ENCODE peak calls at places on chromosomes 11 and 22, in five cellular contexts. R, H, G, B and N are unnamed samples.

GRCh38 chr22:33036881-33037280 is 21.3 kb downstream of the SYN3 start:
- DNase-seq in G (no peak), R (no peak), H (no peak), B (no peak), N (no peak)

GRCh38 chr11:86807356-86807755 is 7.0 kb downstream of the PRSS23 start:
- DNase-seq in R (no peak), H (no peak), B (no peak), G (no peak), N (no peak)

GRCh38 chr11:112320668-112321067 is 60.0 kb upstream of the PLET1 start:
- DNase-seq in R (peak; percentile 81), G (peak; percentile 90), B (peak; percentile 71), H (peak; percentile 85), N (peak; percentile 44)

GRCh38 chr11:3050386-3051325 is 6.6 kb downstream of the CARS1 start:
- DNase-seq in B (no peak), G (no peak), H (no peak), R (no peak), N (no peak)

GRCh38 chr22:23533328-23533762 is 46.7 kb downstream of the IGLL1 start:
- DNase-seq in R (peak; percentile 63), H (no peak), G (no peak), B (no peak), N (no peak)

GRCh38 chr22:49792107-49792506 is 35.6 kb downstream of the BRD1 start:
- DNase-seq in G (no peak), H (no peak), R (no peak), B (no peak), N (no peak)

GRCh38 chr11:67435031-67435726 is 2.3 kb downstream of the PTPRCAP start:
- DNase-seq in B (no peak), R (no peak), G (no peak), H (no peak), N (no peak)

GRCh38 chr22:17431179-17431578 is 61.9 kb downstream of the CECR2 start:
- DNase-seq in R (no peak), G (peak; percentile 10), H (no peak), B (no peak), N (no peak)

GRCh38 chr11:128752379-128752778 is 58.5 kb downstream of the FLI1 start:
- DNase-seq in G (no peak), R (no peak), B (no peak), H (no peak), N (no peak)

GRCh38 chr11:2778630-2779498 is 79.1 kb upstream of the KCNQ1OT1 start:
- DNase-seq in R (peak; percentile 92), B (peak; percentile 93), H (peak; percentile 51), G (peak; percentile 68), N (peak; percentile 71)

GRCh38 chr11:2468363-2469240 is 23.8 kb downstream of the KCNQ1 start:
- DNase-seq in R (peak; percentile 46), H (no peak), B (peak; percentile 21), G (no peak), N (no peak)

GRCh38 chr11:65958306-65958705 is 3.2 kb upstream of the SART1 start:
- DNase-seq in R (no peak), B (no peak), G (no peak), H (no peak), N (no peak)

GRCh38 chr11:93686812-93687211 is 25.3 kb downstream of the CEP295 start:
- DNase-seq in H (no peak), R (no peak), G (peak; percentile 12), B (no peak), N (no peak)

GRCh38 chr11:86122773-86123172 is 53.9 kb upstream of the PICALM start:
- DNase-seq in R (no peak), H (no peak), B (no peak), G (no peak), N (no peak)

GRCh38 chr11:93537767-93538261 is 5.4 kb downstream of the SMCO4 start:
- DNase-seq in G (no peak), R (peak; percentile 83), B (peak; percentile 34), H (no peak), N (no peak)

GRCh38 chr22:33697640-33698039 is 222.6 kb downstream of the LARGE1 start:
- DNase-seq in H (no peak), G (peak; percentile 19), B (no peak), R (no peak), N (no peak)

GRCh38 chr11:69401715-69402114 is 79.7 kb upstream of the LINC01488 start:
- DNase-seq in G (no peak), H (no peak), R (no peak), B (no peak), N (no peak)

GRCh38 chr11:72058416-72059034 is 21.8 kb downstream of the NUMA1 start:
- DNase-seq in G (peak; percentile 40), H (no peak), R (no peak), B (no peak), N (peak; percentile 76)

GRCh38 chr11:128874406-128874805 is 7.3 kb upstream of the KCNJ1 start:
- DNase-seq in G (peak; percentile 4), R (no peak), B (no peak), H (no peak), N (no peak)

GRCh38 chr11:22472306-22472705 is 134.1 kb downstream of the SLC17A6 start:
- DNase-seq in G (no peak), H (no peak), B (no peak), R (no peak), N (no peak)

GRCh38 chr11:118933486-118933885 is 7.8 kb upstream of the BCL9L start:
- DNase-seq in R (no peak), H (no peak), G (no peak), B (peak; percentile 42), N (no peak)

GRCh38 chr22:35705141-35705540 is 12.5 kb upstream of the APOL5 start:
- DNase-seq in H (peak; percentile 76), G (peak; percentile 76), B (no peak), R (no peak), N (peak; percentile 81)

GRCh38 chr11:113419426-113420003 is 31.9 kb downstream of the ANKK1 start:
- DNase-seq in G (no peak), B (no peak), H (no peak), R (no peak), N (no peak)

GRCh38 chr22:33902073-33902472 is 18.2 kb downstream of the LARGE1 start:
- DNase-seq in B (no peak), G (no peak), H (no peak), R (no peak), N (no peak)

DNA sequence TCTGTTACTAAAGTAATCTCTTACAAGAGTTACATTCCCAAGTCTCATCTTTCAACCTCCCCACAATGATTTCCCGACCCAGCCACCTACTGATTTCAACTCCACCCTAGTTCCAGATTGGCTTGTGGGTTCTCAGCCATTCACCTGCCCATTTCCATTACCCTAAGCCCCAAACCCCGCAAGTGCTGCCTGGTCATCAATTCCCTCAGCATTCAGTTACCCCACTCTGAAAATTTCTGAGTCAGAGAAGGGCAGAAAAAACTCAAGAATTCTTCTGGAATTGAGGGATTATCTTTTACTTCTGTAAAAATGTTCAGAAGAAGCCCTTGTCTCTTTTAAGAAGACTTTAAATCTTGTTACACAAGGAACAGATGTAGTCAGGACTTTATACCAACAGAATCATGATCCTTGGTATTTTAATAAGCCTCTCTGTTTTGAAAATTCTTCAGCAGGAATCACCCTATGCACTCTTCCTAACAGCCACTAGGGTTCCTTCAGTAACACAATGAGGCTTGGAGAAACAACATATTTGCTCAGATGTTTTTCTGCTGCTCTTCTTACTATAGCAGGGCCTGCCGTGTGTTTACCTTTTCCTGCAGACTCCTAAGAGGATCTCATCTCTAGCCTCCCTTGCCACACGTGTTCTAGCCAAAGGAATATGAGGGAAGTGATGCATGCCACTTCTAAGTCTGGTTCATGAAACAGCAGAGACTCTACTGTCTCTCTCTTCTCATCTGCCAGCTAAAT is 29.2 kb upstream of the PAMR1 start:
- DNase-seq in R (no peak), H (peak; percentile 40), B (no peak), G (peak; percentile 54), N (peak; percentile 56)
- TF ChIP-seq CTCF in R (no peak), H (peak; percentile 55), B (no peak), G (peak; percentile 57), N (peak; percentile 75)

DNA sequence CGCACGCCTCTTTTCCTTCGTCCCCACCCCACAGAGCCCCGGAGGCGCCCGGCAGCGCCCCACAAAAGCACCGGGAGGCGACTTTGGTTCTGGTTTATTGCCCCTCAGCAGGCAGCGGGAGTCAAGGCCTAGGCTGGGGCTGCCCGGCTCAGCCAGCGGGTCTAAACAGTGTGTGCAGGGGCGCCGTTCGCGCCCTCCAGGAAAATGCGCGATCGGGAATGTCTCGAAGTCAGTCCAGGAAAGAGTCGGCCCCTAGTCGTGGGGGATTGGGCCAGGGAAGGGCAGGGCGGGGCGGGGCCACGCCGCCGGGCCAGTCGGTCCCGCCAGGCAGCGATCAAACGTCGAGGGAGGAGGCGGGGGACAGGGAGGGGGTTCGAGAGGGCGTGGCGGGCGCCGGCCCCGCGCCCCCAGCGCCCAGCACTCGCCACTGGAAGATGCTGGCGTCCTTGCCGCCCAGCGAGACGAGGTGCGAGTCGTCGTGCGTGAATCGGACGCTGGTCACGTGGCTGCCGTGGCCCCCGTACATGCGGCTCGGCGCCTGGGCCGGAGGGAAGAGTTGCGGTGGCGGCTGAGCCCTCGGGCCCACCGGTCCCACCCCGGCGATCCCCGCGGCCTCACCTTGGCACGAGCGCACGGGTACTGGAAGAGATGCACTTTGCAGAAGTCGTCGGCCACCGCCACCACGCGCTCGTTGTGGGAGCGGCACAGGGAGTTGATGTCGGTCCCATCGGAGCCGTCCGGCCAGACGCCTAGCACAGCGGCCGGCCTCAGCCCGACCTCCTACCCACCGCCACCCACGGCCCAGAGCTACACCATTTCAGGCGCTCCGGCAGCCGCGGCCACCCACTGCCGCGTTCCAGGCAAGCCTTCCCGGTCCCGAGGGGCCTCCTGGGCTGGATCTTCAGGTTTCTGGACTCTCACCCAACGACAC is 741 bp upstream of the MTA2 start:
- DNase-seq in R (peak; percentile 85), G (peak; percentile 71), B (peak; percentile 65), H (peak; percentile 72), N (peak; percentile 26)
- TF ChIP-seq CTCF in R (no peak), G (no peak), B (no peak), H (no peak), N (peak; percentile 3)

DNA sequence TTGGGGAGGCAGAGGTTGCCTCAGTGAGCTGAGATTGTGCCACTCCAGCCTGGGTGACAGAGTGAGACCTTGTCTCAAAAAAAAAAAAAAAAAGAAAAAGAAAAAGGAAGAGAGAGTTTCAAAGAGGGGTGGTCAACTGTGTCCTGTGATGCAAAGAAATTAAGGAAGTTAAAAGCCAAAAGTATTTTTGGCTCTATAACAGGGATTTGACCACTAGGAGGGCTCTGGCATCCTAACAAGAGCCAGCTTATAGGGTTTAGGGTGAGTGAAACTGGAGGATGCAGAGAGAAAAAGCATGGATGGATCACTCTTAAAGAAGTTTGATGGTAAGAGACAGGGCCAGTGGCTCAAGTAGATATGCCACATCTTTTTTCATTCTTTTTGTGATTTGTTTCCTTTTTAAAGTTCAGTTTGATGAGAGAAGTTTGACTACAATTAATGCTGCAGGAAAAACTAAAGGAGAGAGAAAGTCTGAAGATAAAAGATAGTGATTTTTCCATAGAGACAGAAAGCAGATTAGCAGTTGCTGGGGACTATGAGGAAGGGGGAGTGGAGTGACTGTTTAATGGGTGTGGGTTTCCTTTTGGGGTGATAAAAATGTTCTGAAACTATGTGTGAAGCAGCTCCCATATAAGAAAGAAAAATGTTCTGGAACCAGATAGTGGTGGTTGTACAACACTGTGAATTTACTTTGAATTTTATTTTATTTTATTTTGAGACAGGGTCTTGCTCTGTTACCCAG is 11.1 kb upstream of the MICAL2 start:
- DNase-seq in R (no peak), G (no peak), H (no peak), B (no peak), N (no peak)
- TF ChIP-seq CTCF in R (no peak), G (peak; percentile 15), H (peak; percentile 7), B (no peak), N (peak; percentile 57)

DNA sequence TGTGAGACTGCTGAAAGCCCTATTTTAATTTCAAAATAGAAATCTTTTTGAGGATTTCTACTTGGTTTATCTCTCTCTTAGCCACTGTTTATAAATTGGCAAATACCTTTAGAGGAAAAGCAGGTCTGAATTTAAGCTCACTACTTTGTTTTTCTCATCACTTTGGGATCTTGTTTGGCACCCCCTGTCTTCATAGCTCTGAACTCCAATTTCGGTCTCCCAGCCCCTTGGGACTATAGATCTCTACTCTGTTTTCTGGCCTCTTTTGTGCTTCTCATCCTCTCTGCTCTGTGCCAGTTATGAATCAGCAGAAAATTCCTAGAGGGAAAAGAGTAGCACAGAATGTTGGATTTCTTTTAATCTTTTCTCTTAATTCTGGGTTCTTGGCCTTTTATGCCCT is 118.3 kb downstream of the CYP2R1 start:
- DNase-seq in R (no peak), G (no peak), B (no peak), H (no peak), N (no peak)
- TF ChIP-seq CTCF in R (no peak), G (peak; percentile 25), B (no peak), H (peak; percentile 26), N (no peak)